ENCODE peak calls at places on chromosomes 12 and 14, in eight cellular contexts. J is gastrocnemius medialis; S is OCI-LY7; C is HCT116; L is effector memory CD4-positive, alpha-beta T cell; Y is kidney; Z is neuronal stem cell; I is tibial artery. P is an unnamed sample. For H3K4me1, the result is how much of the 10 kb centered on the place peaks cover.

GRCh38 chr12:104329697-104330096 is 26.2 kb downstream of the EID3 start:
- DNase-seq in I (no peak), L (no peak), J (no peak), Z (no peak), C (no peak), Y (no peak), S (no peak), P (no peak)

GRCh38 chr14:61452452-61452851 is 131.1 kb downstream of the PRKCH start:
- DNase-seq in I (no peak), S (no peak), C (no peak), L (peak), Y (no peak), Z (no peak), J (no peak), P (no peak)

GRCh38 chr12:29889737-29890136 is 106.0 kb upstream of the TMTC1 start:
- DNase-seq in Y (no peak), Z (peak), L (no peak), I (peak), J (no peak), C (peak), S (peak), P (peak)

GRCh38 chr12:13210543-13211190 is 14.1 kb downstream of the EMP1 start:
- DNase-seq in Y (no peak), J (no peak), C (no peak), Z (no peak), L (no peak), I (no peak), S (no peak), P (no peak)

GRCh38 chr12:80838024-80838658 is 99.6 kb downstream of the LIN7A start:
- DNase-seq in J (no peak), Y (no peak), C (no peak), I (no peak), Z (no peak), S (no peak), L (no peak), P (no peak)

GRCh38 chr14:68792830-68793733 is at the start of gene ZFP36L1:
- DNase-seq in Z (peak), L (peak), S (peak), I (peak), Y (peak), J (peak), C (peak), P (peak)

GRCh38 chr12:24728366-24728765 is 220.5 kb downstream of the BCAT1 start:
- DNase-seq in S (peak), L (no peak), Z (no peak), C (no peak), Y (no peak), I (no peak), J (no peak), P (no peak)

GRCh38 chr14:20302042-20302761 is 3.5 kb downstream of the TTC5 start:
- DNase-seq in Z (no peak), I (no peak), L (no peak), S (no peak), Y (no peak), J (no peak), C (no peak), P (no peak)

GRCh38 chr14:88983755-88984154 is 159.3 kb downstream of the TTC8 start:
- DNase-seq in L (no peak), Y (no peak), C (no peak), I (no peak), Z (no peak), J (no peak), S (no peak), P (no peak)

GRCh38 chr12:40226652-40227051 is 1.9 kb downstream of the LRRK2 start:
- DNase-seq in C (no peak), I (peak), L (no peak), S (peak), J (peak), Y (no peak), Z (no peak), P (no peak)

GRCh38 chr14:56782701-56783100 is 27.6 kb downstream of the OTX2 start:
- DNase-seq in C (no peak), J (no peak), I (no peak), S (no peak), Y (no peak), Z (no peak), L (no peak), P (no peak)

GRCh38 chr14:47555333-47555732 is 120.1 kb downstream of the MDGA2 start:
- DNase-seq in C (no peak), I (no peak), Z (no peak), Y (no peak), J (no peak), L (no peak), S (no peak), P (no peak)

GRCh38 chr14:73239463-73240241 is 2.3 kb downstream of the PAPLN start:
- DNase-seq in L (no peak), Z (no peak), S (no peak), C (no peak), Y (peak), J (no peak), I (no peak), P (no peak)

GRCh38 chr12:69475237-69475984 is 5.2 kb downstream of the FRS2 start:
- DNase-seq in S (no peak), Z (peak), C (no peak), I (no peak), Y (no peak), L (no peak), J (no peak), P (peak)

GRCh38 chr12:49974231-49974675 is 1.5 kb downstream of the AQP6 start:
- DNase-seq in L (no peak), C (no peak), S (no peak), Z (no peak), J (peak), I (peak), Y (peak), P (no peak)

GRCh38 chr12:19053218-19053617 is 76.3 kb upstream of the PLEKHA5 start:
- DNase-seq in Y (no peak), S (no peak), J (no peak), I (no peak), C (no peak), Z (no peak), L (no peak), P (no peak)

GRCh38 chr14:74350211-74350943 is 2.1 kb downstream of the VRTN start:
- DNase-seq in S (no peak), Z (no peak), L (no peak), J (no peak), Y (no peak), C (no peak), I (no peak), P (no peak)

DNA sequence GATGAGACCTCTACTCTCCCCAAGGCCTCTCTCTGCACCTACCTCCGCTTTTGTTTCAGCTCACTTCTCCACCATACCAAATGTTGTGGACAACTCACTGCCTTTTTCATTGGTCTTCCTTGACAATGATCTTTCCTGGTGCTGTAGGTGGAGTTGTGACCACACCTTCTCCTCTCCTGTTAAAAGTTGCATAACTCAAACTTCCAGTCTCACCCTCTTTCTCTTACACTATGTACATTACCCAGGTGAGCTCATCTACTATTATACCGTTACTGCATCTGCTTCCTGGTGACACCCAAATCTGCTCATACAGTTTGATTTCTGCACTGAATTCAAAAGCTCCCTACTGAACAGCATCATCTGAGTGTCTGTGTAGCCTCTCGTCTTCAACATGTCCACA is 542.8 kb downstream of the GALC start:
- DNase-seq in Y (no peak), Z (no peak), J (no peak), C (no peak), I (no peak), L (no peak), S (no peak), P (no peak)
- H3K4me1 ChIP-seq in Y (under half), Z (under half), J (under half), C (under half), I (under half), L (under half), S (under half), P (under half)

DNA sequence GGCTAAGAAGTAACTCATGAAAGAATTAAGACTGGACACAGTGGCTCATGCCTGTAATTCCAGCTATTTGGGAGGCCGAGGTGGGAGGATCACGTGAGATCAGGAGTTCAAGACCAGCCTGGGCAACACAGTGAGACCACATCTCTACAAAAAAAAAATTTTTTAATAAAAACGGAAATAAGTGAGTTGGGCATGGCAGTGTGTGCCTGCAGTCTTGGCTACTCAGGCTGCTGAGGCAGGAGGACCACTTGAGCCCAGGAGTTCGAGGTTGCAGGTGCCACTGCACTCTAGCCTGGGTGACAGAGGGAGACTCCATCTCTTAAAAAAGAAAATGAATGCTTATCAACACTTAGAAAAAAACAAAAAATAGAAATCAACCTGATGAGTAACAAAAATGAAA is 117.7 kb downstream of the CALM1 start:
- DNase-seq in J (no peak), L (no peak), C (no peak), S (no peak), Z (no peak), Y (no peak), I (no peak), P (no peak)
- H3K4me1 ChIP-seq in J (under half), L (under half), C (under half), S (under half), Z (under half), Y (under half), I (under half), P (under half)

GRCh38 chr12:116366824-116367223 is 89.3 kb upstream of the MED13L start:
- DNase-seq in S (no peak), Y (no peak), I (no peak), C (no peak), Z (no peak), J (no peak), L (no peak), P (no peak)
- H3K4me1 ChIP-seq in S (under half), Y (under half), I (under half), C (under half), Z (under half), J (under half), L (under half), P (under half)

DNA sequence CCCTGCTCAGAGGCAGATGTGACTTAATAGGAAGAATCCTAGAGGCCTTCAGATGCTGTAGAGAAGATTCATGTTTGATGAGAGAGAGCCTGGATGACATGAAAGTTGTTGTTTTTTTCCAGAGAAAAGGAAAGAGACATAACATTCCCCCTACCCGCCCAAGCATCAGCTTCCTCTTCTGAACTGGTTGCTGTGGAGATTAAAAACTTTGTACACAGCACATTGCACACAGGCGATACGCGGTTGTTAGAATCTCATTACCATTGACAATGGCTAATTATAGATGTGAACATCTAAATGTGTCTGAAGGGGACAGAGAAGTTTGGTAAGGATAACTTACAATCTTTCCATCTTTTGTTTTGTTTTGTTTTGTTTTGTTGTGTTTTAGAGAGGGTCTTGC is 13.5 kb upstream of the ETFBKMT start:
- DNase-seq in L (no peak), Y (no peak), S (no peak), J (no peak), Z (no peak), I (no peak), C (no peak), P (no peak)
- H3K4me1 ChIP-seq in L (under half), Y (under half), S (under half), J (under half), Z (under half), I (under half), C (under half), P (under half)

GRCh38 chr12:11814362-11814761 is 164.9 kb downstream of the ETV6 start:
- DNase-seq in Z (no peak), I (no peak), L (no peak), S (no peak), J (no peak), C (no peak), Y (no peak), P (no peak)

GRCh38 chr12:11813422-11813813 is 163.9 kb downstream of the ETV6 start:
- DNase-seq in Y (no peak), C (no peak), J (no peak), I (no peak), L (no peak), Z (no peak), S (no peak), P (peak)

GRCh38 chr12:11810962-11811361 is 161.5 kb downstream of the ETV6 start:
- DNase-seq in L (no peak), S (no peak), Z (no peak), J (no peak), Y (no peak), C (no peak), I (no peak), P (no peak)

GRCh38 chr12:11815397-11815796 is 165.9 kb downstream of the ETV6 start:
- DNase-seq in I (no peak), S (no peak), C (no peak), L (no peak), J (no peak), Z (no peak), Y (no peak), P (no peak)

DNA sequence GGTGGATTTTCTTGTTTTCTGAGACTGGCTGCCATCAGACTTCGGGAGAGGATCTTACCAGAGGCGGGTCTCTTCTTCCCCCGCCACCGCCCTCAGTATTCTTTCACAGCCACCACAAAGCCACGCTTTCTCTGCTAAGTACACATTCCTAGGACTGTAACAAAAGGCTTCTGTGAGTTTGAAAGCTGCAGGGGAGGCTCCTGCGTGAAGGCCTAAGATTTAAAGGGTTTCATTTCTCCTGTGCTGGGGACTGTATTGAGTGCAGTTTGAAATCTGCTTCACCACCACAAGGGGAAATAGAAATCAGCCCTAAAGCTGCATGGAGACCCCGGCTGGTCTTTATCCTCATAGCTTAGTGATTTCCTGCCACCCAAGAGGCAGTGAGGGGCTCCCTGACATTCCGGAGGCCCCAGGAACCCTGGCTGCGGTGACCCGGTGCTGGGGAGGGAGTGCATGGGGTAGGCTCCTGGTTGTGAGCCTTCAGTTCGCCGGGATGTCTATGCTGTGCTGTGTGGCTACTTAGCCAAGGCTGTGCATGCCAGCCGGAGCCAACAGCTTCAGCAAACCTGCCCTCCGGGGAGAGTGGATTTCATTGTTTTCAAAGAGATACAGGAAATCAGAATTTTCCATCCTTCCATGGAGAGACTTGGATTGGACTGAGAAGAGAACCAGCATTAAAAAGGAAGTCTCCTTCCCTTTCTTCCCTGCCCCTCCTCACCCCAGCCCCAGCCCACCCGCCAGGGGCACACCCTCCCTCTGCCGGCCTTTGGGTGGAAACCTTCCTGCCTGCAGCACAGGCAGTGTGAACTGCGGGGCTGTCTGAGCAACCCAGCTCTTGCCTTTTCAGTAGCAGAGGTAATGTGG is 163.3 kb downstream of the ETV6 start:
- DNase-seq in J (no peak), L (no peak), S (peak), Y (peak), C (no peak), I (no peak), Z (peak), P (peak)
- H3K4me1 ChIP-seq in J (under half), L (under half), S (half or more), Y (under half), C (under half), I (under half), Z (under half), P (under half)

GRCh38 chr12:117430246-117430645 is 68.8 kb upstream of the NOS1 start:
- DNase-seq in S (no peak), Y (no peak), Z (no peak), L (no peak), C (no peak), J (no peak), I (no peak), P (no peak)
- H3K4me1 ChIP-seq in S (under half), Y (under half), Z (under half), L (under half), C (under half), J (under half), I (under half), P (under half)

DNA sequence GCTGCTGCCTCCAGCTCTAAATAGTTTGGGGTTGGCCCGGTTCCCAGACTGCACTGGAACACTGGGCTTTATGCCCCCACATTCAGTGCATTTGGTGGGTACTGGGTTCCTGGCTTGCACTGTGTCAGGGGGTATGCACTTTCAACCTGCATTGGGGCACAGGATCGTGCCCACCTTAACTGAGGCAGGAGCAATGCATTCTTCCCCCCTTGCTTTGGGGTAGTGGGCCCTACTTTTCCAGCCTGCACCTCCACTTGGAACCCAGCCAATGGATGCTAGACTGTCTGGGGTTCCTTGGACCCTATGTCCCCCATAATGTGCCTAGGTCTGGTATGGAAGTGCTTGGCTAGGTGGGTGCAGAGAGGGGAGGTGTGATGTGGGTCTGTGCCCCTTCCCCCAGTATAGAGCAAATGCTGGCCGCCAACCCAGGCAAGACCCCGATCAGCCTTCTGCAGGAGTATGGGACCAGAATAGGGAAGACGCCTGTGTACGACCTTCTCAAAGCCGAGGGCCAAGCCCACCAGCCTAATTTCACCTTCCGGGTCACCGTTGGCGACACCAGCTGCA is 615 bp downstream of the TARBP2 start:
- DNase-seq in L (no peak), C (no peak), Y (peak), S (no peak), Z (no peak), J (no peak), I (no peak), P (no peak)
- H3K4me1 ChIP-seq in L (under half), C (under half), Y (under half), S (under half), Z (under half), J (under half), I (under half), P (under half)

P was measured in HAP-1.